ENCODE peak calls at places on chromosomes 4 and X, in six cellular contexts. N is Caco-2; H is T-helper 9 cell; A is activated T-helper 9 cell treated with anti-CD3 and anti-CD28 coated beads, Interleukin-2, amount 50 U/mL, for 16 hours; Q is endothelial cell; Z is astrocyte of the spinal cord. M is an unnamed sample.
A peak's percentile ranks its signal among the peaks of the same experiment; 100 is the strongest.

GRCh38 chrX:69088171-69088938 is 76.9 kb downstream of the PJA1 start:
- DNase-seq in N (no peak), H (no peak), A (no peak), Q (no peak), Z (no peak), M (no peak)

GRCh38 chrX:150348365-150348764 is 14.8 kb upstream of the MAMLD1 start:
- DNase-seq in N (peak; percentile 49), H (no peak), A (no peak), Q (no peak), Z (no peak), M (no peak)

GRCh38 chr4:80385397-80386280 is 50.1 kb downstream of the CFAP299 start:
- DNase-seq in N (no peak), H (no peak), A (no peak), Q (no peak), Z (no peak), M (no peak)

GRCh38 chr4:4762909-4763814 is 96.3 kb upstream of the MSX1 start:
- DNase-seq in N (no peak), H (no peak), A (no peak), Q (peak; percentile 11), Z (peak; percentile 86), M (no peak)

GRCh38 chrX:109485470-109486340 is 3.8 kb upstream of the GUCY2F start:
- DNase-seq in N (peak; percentile 46), H (peak; percentile 50), A (peak; percentile 28), Q (peak; percentile 51), Z (peak; percentile 81), M (peak; percentile 44)

GRCh38 chrX:38859602-38860001 is 58.3 kb downstream of the MID1IP1 start:
- DNase-seq in N (no peak), H (no peak), A (no peak), Q (no peak), Z (peak; percentile 48), M (no peak)

GRCh38 chr4:55865228-55865806 is 11.9 kb downstream of the EXOC1 start:
- DNase-seq in N (no peak), H (no peak), A (no peak), Q (no peak), Z (peak; percentile 73), M (no peak)

GRCh38 chr4:3111461-3111860 is 37.0 kb downstream of the HTT start:
- DNase-seq in N (no peak), H (no peak), A (no peak), Q (peak; percentile 18), Z (peak; percentile 50), M (no peak)

GRCh38 chrX:320126-320783 is 1.7 kb upstream of the GTPBP6 start:
- DNase-seq in N (no peak), H (no peak), A (no peak), Q (peak; percentile 20), Z (no peak), M (no peak)

GRCh38 chr4:171130126-171130801 is 682.9 kb upstream of the GALNTL6 start:
- DNase-seq in N (no peak), H (no peak), A (no peak), Q (no peak), Z (no peak), M (no peak)

GRCh38 chr4:84690481-84690880 is 107.6 kb downstream of the CDS1 start:
- DNase-seq in N (no peak), H (no peak), A (no peak), Q (no peak), Z (no peak), M (no peak)

GRCh38 chr4:147360301-147360700 is 120.6 kb upstream of the EDNRA start:
- DNase-seq in N (no peak), H (no peak), A (no peak), Q (no peak), Z (peak; percentile 95), M (no peak)

GRCh38 chr4:59217910-59218631 is 1982.1 kb upstream of the ADGRL3 start:
- DNase-seq in N (no peak), H (no peak), A (no peak), Q (no peak), Z (no peak), M (no peak)

GRCh38 chr4:21304061-21304541 is 603.8 kb downstream of the PACRGL start:
- DNase-seq in N (no peak), H (no peak), A (no peak), Q (peak; percentile 64), Z (no peak), M (no peak)

GRCh38 chr4:7553280-7553679 is 118.5 kb upstream of the PSAPL1 start:
- DNase-seq in N (no peak), H (no peak), A (no peak), Q (no peak), Z (no peak), M (no peak)

GRCh38 chr4:153013202-153013988 is 77.3 kb downstream of the FHDC1 start:
- DNase-seq in N (no peak), H (no peak), A (no peak), Q (no peak), Z (no peak), M (no peak)

GRCh38 chrX:30888526-30889146 is 418 bp downstream of the TAB3 start:
- DNase-seq in N (no peak), H (no peak), A (peak; percentile 0), Q (no peak), Z (no peak), M (no peak)

GRCh38 chrX:727738-728621 is 97.4 kb downstream of the SHOX start:
- DNase-seq in N (no peak), H (no peak), A (no peak), Q (no peak), Z (no peak), M (no peak)

GRCh38 chr4:147777456-147778091 is 45.7 kb downstream of the ARHGAP10 start:
- DNase-seq in N (no peak), H (no peak), A (no peak), Q (no peak), Z (no peak), M (no peak)

GRCh38 chrX:118272237-118272636 is 73.7 kb upstream of the WDR44 start:
- DNase-seq in N (no peak), H (no peak), A (no peak), Q (no peak), Z (peak; percentile 26), M (no peak)

GRCh38 chrX:100484971-100485370 is 74.9 kb upstream of the PCDH19 start:
- DNase-seq in N (no peak), H (no peak), A (no peak), Q (no peak), Z (no peak), M (no peak)

GRCh38 chrX:27162496-27162895 is 300.6 kb downstream of the PPP4R3C start:
- DNase-seq in N (no peak), H (no peak), A (no peak), Q (no peak), Z (no peak), M (no peak)

GRCh38 chr4:97238956-97239698 is 904.1 kb downstream of the STPG2 start:
- DNase-seq in N (no peak), H (no peak), A (no peak), Q (no peak), Z (no peak), M (no peak)

GRCh38 chrX:40209951-40210617 is 112.3 kb upstream of the BCOR start:
- DNase-seq in N (no peak), H (no peak), A (no peak), Q (no peak), Z (peak; percentile 13), M (no peak)

GRCh38 chrX:125005863-125006262 is 313.8 kb upstream of the TEX13C start:
- DNase-seq in N (no peak), H (no peak), A (no peak), Q (no peak), Z (no peak), M (no peak)

GRCh38 chrX:155065035-155065734 is 5.8 kb downstream of the CMC4 start:
- DNase-seq in N (no peak), H (no peak), A (no peak), Q (no peak), Z (peak; percentile 34), M (no peak)

GRCh38 chrX:152637649-152638442 is at the start of gene GABRQ:
- DNase-seq in N (no peak), H (no peak), A (no peak), Q (peak; percentile 69), Z (peak; percentile 55), M (no peak)